ENCODE peak calls at places on chromosomes 11 and 22, in ten cellular contexts. A, V, X, R, J, Y, S, O, I and F are unnamed samples.

GRCh38 chr11:76635991-76636520 is 34.5 kb downstream of the LRRC32 start:
- DNase-seq in A (peak; percentile 45), V (no peak), X (no peak), R (no peak), J (no peak), Y (no peak), S (no peak), O (no peak), I (no peak), F (no peak)

GRCh38 chr22:38262051-38262795 is 10.6 kb downstream of the TMEM184B start:
- DNase-seq in A (peak; percentile 80), V (peak; percentile 84), X (peak; percentile 76), R (no peak), J (peak; percentile 67), Y (no peak), S (peak; percentile 53), O (no peak), I (peak; percentile 33), F (peak; percentile 22)

GRCh38 chr22:34966980-34967379 is 99.0 kb upstream of the ISX start:
- DNase-seq in A (no peak), V (no peak), X (no peak), R (peak; percentile 1), J (no peak), Y (no peak), S (no peak), O (no peak), I (no peak), F (peak; percentile 64)

GRCh38 chr11:31958086-31958735 is 132.7 kb upstream of the RCN1 start:
- DNase-seq in A (peak; percentile 74), V (peak; percentile 97), X (peak; percentile 77), R (peak; percentile 38), J (peak; percentile 48), Y (no peak), S (peak; percentile 61), O (peak; percentile 19), I (peak; percentile 73), F (peak; percentile 54)

GRCh38 chr11:111736191-111736590 is 30.0 kb downstream of the PPP2R1B start:
- DNase-seq in A (peak; percentile 74), V (no peak), X (no peak), R (no peak), J (no peak), Y (no peak), S (no peak), O (no peak), I (no peak), F (no peak)

GRCh38 chr11:8342821-8343681 is 79.4 kb upstream of the LMO1 start:
- DNase-seq in A (no peak), V (no peak), X (no peak), R (no peak), J (no peak), Y (no peak), S (no peak), O (no peak), I (no peak), F (peak; percentile 50)

GRCh38 chr22:41231369-41231768 is 9.4 kb downstream of the CHADL start:
- DNase-seq in A (no peak), V (no peak), X (peak; percentile 80), R (no peak), J (no peak), Y (no peak), S (no peak), O (no peak), I (no peak), F (no peak)

GRCh38 chr11:68025047-68025446 is 5.4 kb upstream of the NDUFS8 start:
- DNase-seq in A (no peak), V (no peak), X (no peak), R (no peak), J (no peak), Y (no peak), S (no peak), O (no peak), I (no peak), F (no peak)

GRCh38 chr22:20126284-20127029 is 5.1 kb upstream of the ZDHHC8 start:
- DNase-seq in A (no peak), V (no peak), X (no peak), R (no peak), J (no peak), Y (no peak), S (no peak), O (no peak), I (no peak), F (no peak)

GRCh38 chr22:20128902-20129746 is 2.5 kb upstream of the ZDHHC8 start:
- DNase-seq in A (peak; percentile 80), V (peak; percentile 76), X (peak; percentile 90), R (no peak), J (peak; percentile 37), Y (no peak), S (no peak), O (no peak), I (peak; percentile 86), F (no peak)

GRCh38 chr22:20128619-20128901 is 3.0 kb upstream of the ZDHHC8 start:
- DNase-seq in A (no peak), V (no peak), X (no peak), R (no peak), J (no peak), Y (no peak), S (no peak), O (no peak), I (no peak), F (no peak)

GRCh38 chr22:20127318-20127868 is 4.2 kb upstream of the ZDHHC8 start:
- DNase-seq in A (no peak), V (no peak), X (no peak), R (no peak), J (no peak), Y (no peak), S (no peak), O (no peak), I (no peak), F (no peak)

DNA sequence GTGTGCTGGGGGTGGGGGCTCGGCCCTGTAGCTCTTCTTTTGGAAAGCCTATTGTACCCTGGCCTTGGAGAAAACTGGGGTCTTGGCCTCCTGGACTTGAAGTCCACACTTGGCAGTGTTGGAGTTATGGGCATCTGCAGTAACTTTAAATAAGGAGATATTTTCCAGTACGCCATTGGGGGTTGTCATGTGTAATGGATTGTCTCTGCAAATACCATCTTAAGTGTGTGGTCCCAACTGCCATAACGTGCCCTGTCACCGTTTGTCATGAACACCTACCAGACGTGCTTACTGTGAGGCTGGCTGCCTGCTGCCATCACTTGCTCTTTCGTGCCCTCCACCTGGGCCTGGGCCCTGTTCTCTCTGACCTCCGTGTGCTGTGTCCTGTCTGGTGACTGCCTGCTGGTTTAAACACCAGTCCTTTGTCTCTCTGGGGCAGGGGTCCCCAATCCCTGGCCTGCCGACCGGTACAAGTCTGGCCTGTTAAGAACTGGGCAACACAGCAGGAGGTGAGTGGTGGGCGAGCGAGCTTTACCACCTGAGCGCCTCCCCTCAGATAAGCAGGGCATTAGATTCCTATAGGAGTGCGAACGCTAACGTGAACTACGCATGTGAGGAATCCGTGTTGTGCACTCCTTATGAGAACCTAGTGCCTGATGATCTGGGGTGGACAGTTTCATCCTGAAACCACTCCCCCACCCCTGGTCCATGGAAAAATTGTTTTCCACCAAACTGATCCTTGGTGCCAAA is 3.6 kb upstream of the ZDHHC8 start:
- DNase-seq in A (no peak), V (no peak), X (no peak), R (no peak), J (no peak), Y (no peak), S (no peak), O (no peak), I (no peak), F (no peak)
- TF ChIP-seq POLR2A in A (no peak), V (no peak), X (no peak), R (no peak), J (no peak), Y (no peak), S (no peak), O (no peak), I (peak; percentile 88), F (no peak)

GRCh38 chr11:235180-235997 is 753 bp downstream of the SIRT3 start:
- DNase-seq in A (peak; percentile 52), V (no peak), X (no peak), R (no peak), J (no peak), Y (no peak), S (no peak), O (no peak), I (no peak), F (no peak)

GRCh38 chr11:232783-233565 is 3.2 kb downstream of the SIRT3 start:
- DNase-seq in A (peak; percentile 41), V (no peak), X (no peak), R (no peak), J (no peak), Y (no peak), S (no peak), O (no peak), I (no peak), F (no peak)

GRCh38 chr11:240315-240714 is 3.5 kb downstream of the PSMD13 start:
- DNase-seq in A (no peak), V (no peak), X (no peak), R (no peak), J (no peak), Y (no peak), S (no peak), O (no peak), I (no peak), F (no peak)

GRCh38 chr11:236774-237767 is at the start of gene PSMD13:
- DNase-seq in A (peak; percentile 90), V (peak; percentile 87), X (peak; percentile 91), R (peak; percentile 93), J (peak; percentile 85), Y (peak; percentile 34), S (peak; percentile 89), O (peak; percentile 68), I (peak; percentile 88), F (peak; percentile 96)

GRCh38 chr11:235998-236773 is at the start of gene SIRT3:
- DNase-seq in A (peak; percentile 92), V (peak; percentile 81), X (peak; percentile 93), R (peak; percentile 95), J (peak; percentile 87), Y (peak; percentile 48), S (peak; percentile 85), O (peak; percentile 64), I (peak; percentile 96), F (peak; percentile 98)
- TF ChIP-seq POLR2A in A (peak; percentile 68), V (no peak), X (peak; percentile 30), R (peak; percentile 78), J (peak; percentile 82), Y (peak; percentile 17), S (no peak), O (no peak), I (peak; percentile 77), F (peak; percentile 89)

GRCh38 chr11:128463975-128464374 is 123.4 kb downstream of the ETS1 start:
- DNase-seq in A (no peak), V (no peak), X (no peak), R (no peak), J (no peak), Y (no peak), S (no peak), O (no peak), I (no peak), F (no peak)
- TF ChIP-seq POLR2A in A (no peak), V (no peak), X (no peak), R (no peak), J (no peak), Y (no peak), S (no peak), O (no peak), I (no peak), F (no peak)

GRCh38 chr11:13259374-13259773 is 18.2 kb upstream of the BMAL1 start:
- DNase-seq in A (no peak), V (no peak), X (no peak), R (no peak), J (no peak), Y (no peak), S (no peak), O (no peak), I (no peak), F (no peak)

GRCh38 chr11:13260963-13261599 is 16.5 kb upstream of the BMAL1 start:
- DNase-seq in A (peak; percentile 82), V (no peak), X (no peak), R (no peak), J (no peak), Y (no peak), S (peak; percentile 41), O (no peak), I (no peak), F (no peak)

GRCh38 chr11:13260196-13260962 is 17.2 kb upstream of the BMAL1 start:
- DNase-seq in A (no peak), V (no peak), X (no peak), R (no peak), J (no peak), Y (no peak), S (no peak), O (no peak), I (no peak), F (no peak)

GRCh38 chr11:13262096-13262495 is 15.5 kb upstream of the BMAL1 start:
- DNase-seq in A (no peak), V (no peak), X (no peak), R (no peak), J (no peak), Y (no peak), S (no peak), O (no peak), I (no peak), F (no peak)

DNA sequence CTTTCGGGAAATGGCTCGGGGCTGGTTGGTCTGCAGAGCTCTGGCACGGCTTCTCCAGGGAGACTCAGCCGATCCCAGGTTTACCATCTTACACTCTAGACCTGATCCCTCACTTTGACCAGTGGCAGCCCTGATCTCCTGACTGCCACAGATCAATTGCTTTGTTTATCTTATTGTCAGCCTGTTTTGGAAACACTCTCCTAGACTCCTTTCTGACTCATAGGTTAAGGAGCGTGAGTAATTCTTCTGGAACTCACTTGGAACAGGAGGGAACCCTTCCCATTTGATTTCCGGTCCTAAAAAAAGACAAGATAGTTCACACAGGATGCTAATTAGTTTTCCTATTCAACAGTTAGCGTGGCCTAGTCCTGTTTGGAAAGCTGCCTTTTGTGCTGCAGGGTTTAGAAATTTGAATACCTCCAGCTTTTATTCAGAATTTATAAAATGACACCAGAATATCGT is 16.0 kb upstream of the BMAL1 start:
- DNase-seq in A (peak; percentile 59), V (no peak), X (no peak), R (peak; percentile 69), J (no peak), Y (no peak), S (no peak), O (no peak), I (no peak), F (peak; percentile 49)
- TF ChIP-seq POLR2A in A (no peak), V (no peak), X (no peak), R (no peak), J (no peak), Y (no peak), S (no peak), O (no peak), I (no peak), F (no peak)